ENCODE peak calls at places on chromosomes 6 and 20, in ten cellular contexts. One of them, this sample, is unnamed.

GRCh38 chr20:62900052-62900691 is 26.1 kb downstream of the DIDO1 start:
- DNase-seq in cardiac septum: peak; percentile 87
- DNase-seq in HepG2: peak; percentile 82
- DNase-seq in GM12865: peak; percentile 82
- DNase-seq in NCI-H187: no peak
- DNase-seq in activated naive CD8-positive, alpha-beta T cell treated with anti-CD3 and anti-CD28 coated beads for 36 hours: peak; percentile 78
- DNase-seq in amniotic epithelial cell: peak; percentile 64
- DNase-seq in frontal cortex: peak; percentile 80
- DNase-seq in T-cell: peak; percentile 86
- DNase-seq in COR-L47: peak; percentile 69
- DNase-seq in this sample: peak; percentile 89

GRCh38 chr6:55617272-55617671 is 38.3 kb upstream of the HMGCLL1 start:
- DNase-seq in cardiac septum: no peak
- DNase-seq in HepG2: peak; percentile 48
- DNase-seq in GM12865: peak; percentile 57
- DNase-seq in NCI-H187: peak; percentile 11
- DNase-seq in activated naive CD8-positive, alpha-beta T cell treated with anti-CD3 and anti-CD28 coated beads for 36 hours: no peak
- DNase-seq in amniotic epithelial cell: peak; percentile 42
- DNase-seq in frontal cortex: no peak
- DNase-seq in T-cell: no peak
- DNase-seq in COR-L47: no peak
- DNase-seq in this sample: no peak

GRCh38 chr20:53897884-53898557 is 172.4 kb downstream of the BCAS1 start:
- DNase-seq in cardiac septum: no peak
- DNase-seq in HepG2: no peak
- DNase-seq in GM12865: no peak
- DNase-seq in NCI-H187: no peak
- DNase-seq in activated naive CD8-positive, alpha-beta T cell treated with anti-CD3 and anti-CD28 coated beads for 36 hours: no peak
- DNase-seq in amniotic epithelial cell: no peak
- DNase-seq in frontal cortex: no peak
- DNase-seq in T-cell: no peak
- DNase-seq in COR-L47: no peak
- DNase-seq in this sample: no peak

GRCh38 chr20:37651932-37652331 is 41.9 kb upstream of the CTNNBL1 start:
- DNase-seq in cardiac septum: no peak
- DNase-seq in HepG2: peak; percentile 51
- DNase-seq in GM12865: peak; percentile 55
- DNase-seq in NCI-H187: no peak
- DNase-seq in activated naive CD8-positive, alpha-beta T cell treated with anti-CD3 and anti-CD28 coated beads for 36 hours: peak; percentile 42
- DNase-seq in amniotic epithelial cell: peak; percentile 35
- DNase-seq in frontal cortex: no peak
- DNase-seq in T-cell: no peak
- DNase-seq in COR-L47: peak; percentile 34
- DNase-seq in this sample: no peak

GRCh38 chr6:108902389-108902792 is 54.2 kb downstream of the ARMC2 start:
- DNase-seq in cardiac septum: no peak
- DNase-seq in HepG2: no peak
- DNase-seq in GM12865: no peak
- DNase-seq in NCI-H187: no peak
- DNase-seq in activated naive CD8-positive, alpha-beta T cell treated with anti-CD3 and anti-CD28 coated beads for 36 hours: no peak
- DNase-seq in amniotic epithelial cell: no peak
- DNase-seq in frontal cortex: no peak
- DNase-seq in T-cell: no peak
- DNase-seq in COR-L47: no peak
- DNase-seq in this sample: no peak

GRCh38 chr6:48109902-48110301 is 1.1 kb downstream of the PTCHD4 start:
- DNase-seq in cardiac septum: no peak
- DNase-seq in HepG2: peak; percentile 25
- DNase-seq in GM12865: no peak
- DNase-seq in NCI-H187: no peak
- DNase-seq in activated naive CD8-positive, alpha-beta T cell treated with anti-CD3 and anti-CD28 coated beads for 36 hours: no peak
- DNase-seq in amniotic epithelial cell: no peak
- DNase-seq in frontal cortex: no peak
- DNase-seq in T-cell: no peak
- DNase-seq in COR-L47: no peak
- DNase-seq in this sample: no peak

GRCh38 chr6:96223695-96224094 is 207.9 kb downstream of the FUT9 start:
- DNase-seq in cardiac septum: no peak
- DNase-seq in HepG2: no peak
- DNase-seq in GM12865: no peak
- DNase-seq in NCI-H187: no peak
- DNase-seq in activated naive CD8-positive, alpha-beta T cell treated with anti-CD3 and anti-CD28 coated beads for 36 hours: no peak
- DNase-seq in amniotic epithelial cell: no peak
- DNase-seq in frontal cortex: no peak
- DNase-seq in T-cell: no peak
- DNase-seq in COR-L47: no peak
- DNase-seq in this sample: no peak

GRCh38 chr6:145816392-145816791 is 1.8 kb upstream of the FBXO30 start:
- DNase-seq in cardiac septum: no peak
- DNase-seq in HepG2: no peak
- DNase-seq in GM12865: no peak
- DNase-seq in NCI-H187: no peak
- DNase-seq in activated naive CD8-positive, alpha-beta T cell treated with anti-CD3 and anti-CD28 coated beads for 36 hours: no peak
- DNase-seq in amniotic epithelial cell: no peak
- DNase-seq in frontal cortex: no peak
- DNase-seq in T-cell: no peak
- DNase-seq in COR-L47: no peak
- DNase-seq in this sample: no peak

GRCh38 chr6:95318137-95318536 is 259.2 kb upstream of the MANEA start:
- DNase-seq in cardiac septum: no peak
- DNase-seq in HepG2: no peak
- DNase-seq in GM12865: no peak
- DNase-seq in NCI-H187: no peak
- DNase-seq in activated naive CD8-positive, alpha-beta T cell treated with anti-CD3 and anti-CD28 coated beads for 36 hours: no peak
- DNase-seq in amniotic epithelial cell: no peak
- DNase-seq in frontal cortex: no peak
- DNase-seq in T-cell: no peak
- DNase-seq in COR-L47: no peak
- DNase-seq in this sample: no peak

GRCh38 chr20:51928931-51929330 is 126.6 kb upstream of the SALL4 start:
- DNase-seq in cardiac septum: no peak
- DNase-seq in HepG2: no peak
- DNase-seq in GM12865: no peak
- DNase-seq in NCI-H187: no peak
- DNase-seq in activated naive CD8-positive, alpha-beta T cell treated with anti-CD3 and anti-CD28 coated beads for 36 hours: no peak
- DNase-seq in amniotic epithelial cell: no peak
- DNase-seq in frontal cortex: no peak
- DNase-seq in T-cell: no peak
- DNase-seq in COR-L47: no peak
- DNase-seq in this sample: no peak